ENCODE peak calls at places on chromosome 12, in nine cellular contexts. H is CD8-positive, alpha-beta memory T cell; L is stimulated activated CD8-positive, alpha-beta memory T cell treated with anti-CD3 and anti-CD28 coated beads, Interleukin-7, amount 100 ng/mL, for 4 hours; K is T-helper 17 cell; W is Right ventricle myocardium superior; S is NCI-H2081; R is NCI-H146; T is neural crest cell; Z is brain microvascular endothelial cell. C is an unnamed sample.

GRCh38 chr12:52243264-52243773 is 10.3 kb downstream of the KRT7 start:
- DNase-seq in H (no peak), L (no peak), K (no peak), W (no peak), S (no peak), R (no peak), T (no peak), Z (no peak), C (no peak)

GRCh38 chr12:107356266-107356936 is 263.1 kb upstream of the CRY1 start:
- DNase-seq in H (no peak), L (no peak), K (no peak), W (no peak), S (no peak), R (no peak), T (no peak), Z (peak; percentile 91), C (no peak)

GRCh38 chr12:28089363-28089762 is 100.9 kb upstream of the CCDC91 start:
- DNase-seq in H (no peak), L (no peak), K (no peak), W (no peak), S (no peak), R (no peak), T (no peak), Z (peak; percentile 47), C (no peak)

GRCh38 chr12:118611770-118612169 is 235.4 kb downstream of the SUDS3 start:
- DNase-seq in H (no peak), L (no peak), K (no peak), W (no peak), S (no peak), R (peak; percentile 66), T (no peak), Z (no peak), C (no peak)

GRCh38 chr12:2057793-2058408 is 5.1 kb downstream of the CACNA1C start:
- DNase-seq in H (no peak), L (no peak), K (no peak), W (no peak), S (no peak), R (no peak), T (no peak), Z (no peak), C (no peak)

GRCh38 chr12:113831016-113831415 is 135.1 kb downstream of the RBM19 start:
- DNase-seq in H (no peak), L (no peak), K (no peak), W (no peak), S (no peak), R (no peak), T (no peak), Z (peak; percentile 34), C (no peak)

GRCh38 chr12:25518512-25518911 is 34.6 kb downstream of the LMNTD1 start:
- DNase-seq in H (no peak), L (no peak), K (no peak), W (no peak), S (no peak), R (no peak), T (no peak), Z (peak; percentile 19), C (no peak)

GRCh38 chr12:19284658-19285057 is 154.6 kb upstream of the AEBP2 start:
- DNase-seq in H (no peak), L (no peak), K (no peak), W (no peak), S (no peak), R (no peak), T (no peak), Z (no peak), C (no peak)

GRCh38 chr12:124764870-124765570 is 98.6 kb downstream of the SCARB1 start:
- DNase-seq in H (no peak), L (no peak), K (no peak), W (no peak), S (no peak), R (no peak), T (no peak), Z (peak; percentile 55), C (no peak)

GRCh38 chr12:122834229-122834920 is 882 bp upstream of the HIP1R start:
- DNase-seq in H (no peak), L (no peak), K (no peak), W (peak; percentile 59), S (peak; percentile 61), R (peak; percentile 73), T (peak; percentile 56), Z (no peak), C (no peak)

GRCh38 chr12:79689041-79689476 is 1.7 kb downstream of the PAWR start:
- DNase-seq in H (no peak), L (no peak), K (no peak), W (no peak), S (no peak), R (peak; percentile 11), T (no peak), Z (no peak), C (peak; percentile 40)

GRCh38 chr12:3317841-3318501 is 173.0 kb upstream of the PRMT8 start:
- DNase-seq in H (no peak), L (no peak), K (no peak), W (no peak), S (no peak), R (no peak), T (no peak), Z (no peak), C (no peak)

GRCh38 chr12:2057041-2057792 is 4.4 kb downstream of the CACNA1C start:
- DNase-seq in H (no peak), L (no peak), K (peak; percentile 17), W (peak; percentile 71), S (peak; percentile 41), R (peak; percentile 6), T (peak; percentile 76), Z (peak; percentile 41), C (peak; percentile 78)

GRCh38 chr12:114274131-114274530 is 131.8 kb downstream of the TBX5 start:
- DNase-seq in H (no peak), L (no peak), K (no peak), W (no peak), S (no peak), R (no peak), T (no peak), Z (no peak), C (no peak)

GRCh38 chr12:117134059-117134458 is 34.8 kb upstream of the TESC start:
- DNase-seq in H (peak; percentile 74), L (peak; percentile 40), K (peak; percentile 18), W (no peak), S (no peak), R (no peak), T (no peak), Z (no peak), C (no peak)

GRCh38 chr12:52121848-52122838 is 42.6 kb downstream of the SMIM41 start:
- DNase-seq in H (peak; percentile 18), L (peak; percentile 31), K (peak; percentile 57), W (peak; percentile 76), S (peak; percentile 65), R (peak; percentile 78), T (peak; percentile 71), Z (peak; percentile 22), C (peak; percentile 86)

GRCh38 chr12:27031531-27031930 is 9.2 kb downstream of the MED21 start:
- DNase-seq in H (no peak), L (no peak), K (no peak), W (no peak), S (no peak), R (no peak), T (no peak), Z (no peak), C (no peak)

GRCh38 chr12:108793756-108794441 is 62.6 kb upstream of the CORO1C start:
- DNase-seq in H (no peak), L (no peak), K (no peak), W (peak; percentile 68), S (no peak), R (no peak), T (no peak), Z (no peak), C (no peak)

GRCh38 chr12:13187399-13187798 is 9.1 kb upstream of the EMP1 start:
- DNase-seq in H (no peak), L (no peak), K (no peak), W (no peak), S (no peak), R (no peak), T (no peak), Z (peak; percentile 75), C (no peak)

GRCh38 chr12:14905269-14906004 is 19.8 kb upstream of the MGP start:
- DNase-seq in H (no peak), L (no peak), K (no peak), W (peak; percentile 59), S (no peak), R (no peak), T (no peak), Z (no peak), C (no peak)

GRCh38 chr12:78229491-78230209 is 399.0 kb downstream of the NAV3 start:
- DNase-seq in H (no peak), L (no peak), K (no peak), W (no peak), S (peak; percentile 58), R (peak; percentile 72), T (peak; percentile 38), Z (peak; percentile 58), C (peak; percentile 60)

GRCh38 chr12:117192057-117192456 is 1.8 kb upstream of the FBXO21 start:
- DNase-seq in H (no peak), L (no peak), K (no peak), W (no peak), S (no peak), R (no peak), T (no peak), Z (no peak), C (no peak)

GRCh38 chr12:67885370-67886169 is 103.7 kb upstream of the IFNG-AS1 start:
- DNase-seq in H (no peak), L (no peak), K (no peak), W (no peak), S (no peak), R (no peak), T (no peak), Z (no peak), C (no peak)

GRCh38 chr12:51383281-51383905 is 7.8 kb downstream of the GALNT6 start:
- DNase-seq in H (no peak), L (no peak), K (no peak), W (no peak), S (no peak), R (no peak), T (no peak), Z (no peak), C (peak; percentile 21)

GRCh38 chr12:57755454-57756372 is 810 bp downstream of the MARCHF9 start:
- DNase-seq in H (peak; percentile 51), L (no peak), K (peak; percentile 48), W (no peak), S (peak; percentile 25), R (peak; percentile 74), T (no peak), Z (no peak), C (peak; percentile 49)

GRCh38 chr12:25924535-25925001 is 33.9 kb upstream of the RASSF8 start:
- DNase-seq in H (no peak), L (no peak), K (no peak), W (no peak), S (no peak), R (no peak), T (no peak), Z (no peak), C (no peak)

GRCh38 chr12:91722072-91722471 is 423.6 kb downstream of the BTG1 start:
- DNase-seq in H (no peak), L (no peak), K (no peak), W (no peak), S (no peak), R (no peak), T (no peak), Z (no peak), C (no peak)

GRCh38 chr12:56188116-56188785 is 1.0 kb downstream of the SMARCC2 start:
- DNase-seq in H (no peak), L (no peak), K (no peak), W (no peak), S (no peak), R (no peak), T (no peak), Z (no peak), C (peak; percentile 40)

GRCh38 chr12:33834672-33835071 is 187.6 kb upstream of the ALG10 start:
- DNase-seq in H (no peak), L (no peak), K (no peak), W (no peak), S (no peak), R (no peak), T (no peak), Z (no peak), C (no peak)

GRCh38 chr12:90989617-90990232 is 15.0 kb downstream of the EPYC start:
- DNase-seq in H (no peak), L (no peak), K (no peak), W (no peak), S (no peak), R (no peak), T (no peak), Z (no peak), C (no peak)

GRCh38 chr12:124994435-124994975 is 1.1 kb downstream of the BRI3BP start:
- DNase-seq in H (no peak), L (no peak), K (no peak), W (no peak), S (no peak), R (no peak), T (no peak), Z (no peak), C (peak; percentile 84)